ENCODE peak calls at places on chromosomes 7 and 10, in ten cellular contexts. G is cardiac muscle cell; X is brain microvascular endothelial cell; D is aorta; F is prostate gland; Q is CD8-positive, alpha-beta T cell; R is RWPE2; M is IMR-90; H is breast epithelium; J is ovary. N is an unnamed sample.
A peak's percentile ranks its signal among the peaks of the same experiment; 100 is the strongest.

GRCh38 chr10:102409604-102410426 is 8.8 kb downstream of the PSD start:
- DNase-seq in F (no peak), Q (no peak), M (no peak), H (no peak), G (peak; percentile 25), D (no peak), X (no peak), R (no peak), J (no peak), N (no peak)

GRCh38 chr10:70007116-70007820 is 45.4 kb upstream of the MACROH2A2 start:
- DNase-seq in R (no peak), H (no peak), J (no peak), X (no peak), Q (no peak), M (peak; percentile 49), G (no peak), D (no peak), F (no peak), N (no peak)

GRCh38 chr10:90945496-90946070 is 24.7 kb upstream of the ANKRD1 start:
- DNase-seq in J (no peak), D (no peak), H (no peak), M (no peak), X (no peak), R (no peak), F (no peak), G (peak; percentile 28), Q (no peak), N (no peak)

GRCh38 chr10:84415539-84416244 is 87.3 kb downstream of the CCSER2 start:
- DNase-seq in G (peak; percentile 24), F (peak; percentile 44), X (no peak), J (no peak), R (no peak), H (no peak), D (no peak), Q (no peak), M (no peak), N (no peak)

GRCh38 chr7:134419875-134420274 is 39.0 kb downstream of the AKR1B1 start:
- DNase-seq in F (no peak), R (no peak), G (no peak), J (no peak), X (no peak), M (no peak), D (no peak), H (no peak), Q (no peak), N (no peak)

GRCh38 chr10:96334888-96335526 is 23.8 kb downstream of the OPALIN start:
- DNase-seq in M (peak; percentile 41), H (no peak), F (peak; percentile 14), D (no peak), R (no peak), Q (no peak), J (no peak), G (peak; percentile 56), X (peak; percentile 24), N (no peak)

GRCh38 chr10:44627591-44628354 is 242.9 kb upstream of the CXCL12 start:
- DNase-seq in H (no peak), G (peak; percentile 88), F (no peak), R (no peak), Q (no peak), J (no peak), X (peak; percentile 38), M (peak; percentile 68), D (no peak), N (no peak)

GRCh38 chr10:31303212-31303611 is 15.8 kb upstream of the ZEB1 start:
- DNase-seq in X (no peak), G (no peak), M (no peak), D (no peak), H (no peak), F (no peak), R (no peak), Q (no peak), J (no peak), N (no peak)

GRCh38 chr10:88986549-88987242 is 3.9 kb upstream of the FAS start:
- DNase-seq in G (peak; percentile 66), J (no peak), F (peak; percentile 26), Q (no peak), X (peak; percentile 27), R (no peak), D (no peak), H (no peak), M (peak; percentile 37), N (no peak)

GRCh38 chr7:107596881-107597581 is 17.0 kb downstream of the BCAP29 start:
- DNase-seq in G (peak; percentile 45), H (no peak), J (no peak), X (no peak), F (no peak), R (no peak), M (no peak), Q (no peak), D (no peak), N (no peak)

GRCh38 chr7:112212516-112213036 is 6.1 kb downstream of the ZNF277 start:
- DNase-seq in R (no peak), D (no peak), Q (no peak), H (no peak), J (no peak), G (peak; percentile 60), M (peak; percentile 35), X (no peak), F (no peak), N (no peak)

GRCh38 chr7:79282051-79282694 is 171.3 kb downstream of the MAGI2 start:
- DNase-seq in H (no peak), J (no peak), X (peak; percentile 71), Q (no peak), G (peak; percentile 83), R (no peak), F (no peak), D (no peak), M (peak; percentile 86), N (no peak)

GRCh38 chr10:31619410-31620095 is 300.5 kb downstream of the ZEB1 start:
- DNase-seq in H (no peak), G (no peak), F (no peak), M (no peak), Q (no peak), X (no peak), J (no peak), D (no peak), R (no peak), N (no peak)

GRCh38 chr7:155821851-155822250 is 9.6 kb upstream of the SHH start:
- DNase-seq in J (no peak), D (no peak), X (no peak), H (no peak), F (no peak), R (no peak), Q (no peak), M (no peak), G (no peak), N (no peak)
- H3K27me3 ChIP-seq in J (no peaks in the 10 kb centered on the region), D (no peaks in the 10 kb centered on the region), X (peaks cover 5% of the 10 kb centered on the region), H (peaks cover 28% of the 10 kb centered on the region), F (peaks cover 2% of the 10 kb centered on the region), R (no peaks in the 10 kb centered on the region), Q (no peaks in the 10 kb centered on the region), M (no peaks in the 10 kb centered on the region), G (peaks cover 2% of the 10 kb centered on the region), N (peaks cover 84% of the 10 kb centered on the region)

DNA sequence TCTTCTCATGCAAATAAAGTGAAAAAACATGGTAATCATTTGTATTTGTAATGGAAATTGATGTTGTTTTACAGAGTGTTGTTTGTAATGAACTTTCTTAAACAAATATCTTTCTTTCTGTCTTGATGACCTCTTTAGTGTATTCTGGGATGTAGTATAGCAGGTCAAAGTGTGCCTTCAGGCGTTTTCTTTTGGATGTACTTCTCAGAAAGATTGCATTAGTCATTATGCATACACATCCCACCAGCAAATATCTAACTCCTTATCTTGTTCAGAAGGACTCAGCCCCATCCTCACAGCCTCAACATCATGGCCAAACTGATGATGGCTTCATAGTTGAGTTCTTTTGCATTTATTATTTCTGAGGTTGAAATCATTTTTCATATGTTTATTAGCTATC is 124.7 kb downstream of the LRRC18 start:
- DNase-seq in Q (no peak), M (no peak), G (no peak), F (no peak), H (no peak), J (no peak), R (no peak), X (peak; percentile 8), D (no peak), N (no peak)
- H3K27me3 ChIP-seq in Q (no peaks in the 10 kb centered on the region), M (peaks cover 3% of the 10 kb centered on the region), G (no peaks in the 10 kb centered on the region), F (no peaks in the 10 kb centered on the region), H (no peaks in the 10 kb centered on the region), J (no peaks in the 10 kb centered on the region), R (no peaks in the 10 kb centered on the region), X (no peaks in the 10 kb centered on the region), D (no peaks in the 10 kb centered on the region), N (no peaks in the 10 kb centered on the region)

GRCh38 chr7:12570148-12570528 is 382 bp upstream of the SCIN start:
- DNase-seq in J (no peak), H (no peak), G (no peak), X (no peak), F (peak; percentile 51), R (no peak), M (no peak), Q (no peak), D (no peak), N (no peak)
- H3K27me3 ChIP-seq in J (no peaks in the 10 kb centered on the region), H (no peaks in the 10 kb centered on the region), G (peaks cover 76% of the 10 kb centered on the region), X (no peaks in the 10 kb centered on the region), F (no peaks in the 10 kb centered on the region), R (peaks cover 16% of the 10 kb centered on the region), M (peaks cover 28% of the 10 kb centered on the region), Q (peaks cover 7% of the 10 kb centered on the region), D (no peaks in the 10 kb centered on the region), N (no peaks in the 10 kb centered on the region)

DNA sequence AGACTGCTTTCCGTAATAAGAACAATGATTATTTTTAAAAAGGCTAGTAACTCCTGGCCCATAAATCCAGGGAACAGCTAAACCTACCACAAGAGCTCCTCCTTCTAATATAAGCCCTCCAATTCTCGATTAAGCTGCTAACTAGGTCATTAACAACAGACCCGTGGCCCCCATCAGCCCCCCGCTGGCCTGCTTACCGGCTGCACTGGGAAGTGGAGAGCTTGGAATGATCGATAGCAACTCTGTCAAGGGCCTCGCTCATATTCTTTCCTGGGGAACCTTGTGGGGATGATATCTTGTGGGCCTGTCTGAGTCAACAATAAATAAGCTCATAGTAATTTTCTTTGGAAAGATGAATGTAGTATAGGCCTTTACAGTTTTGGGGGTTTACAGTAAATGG is 353.5 kb downstream of the TCERG1L start:
- DNase-seq in G (no peak), F (no peak), Q (no peak), J (no peak), R (no peak), H (no peak), D (no peak), X (no peak), M (no peak), N (no peak)
- H3K27me3 ChIP-seq in G (no peaks in the 10 kb centered on the region), F (no peaks in the 10 kb centered on the region), Q (no peaks in the 10 kb centered on the region), J (no peaks in the 10 kb centered on the region), R (no peaks in the 10 kb centered on the region), H (peaks cover 22% of the 10 kb centered on the region), D (no peaks in the 10 kb centered on the region), X (no peaks in the 10 kb centered on the region), M (no peaks in the 10 kb centered on the region), N (no peaks in the 10 kb centered on the region)

DNA sequence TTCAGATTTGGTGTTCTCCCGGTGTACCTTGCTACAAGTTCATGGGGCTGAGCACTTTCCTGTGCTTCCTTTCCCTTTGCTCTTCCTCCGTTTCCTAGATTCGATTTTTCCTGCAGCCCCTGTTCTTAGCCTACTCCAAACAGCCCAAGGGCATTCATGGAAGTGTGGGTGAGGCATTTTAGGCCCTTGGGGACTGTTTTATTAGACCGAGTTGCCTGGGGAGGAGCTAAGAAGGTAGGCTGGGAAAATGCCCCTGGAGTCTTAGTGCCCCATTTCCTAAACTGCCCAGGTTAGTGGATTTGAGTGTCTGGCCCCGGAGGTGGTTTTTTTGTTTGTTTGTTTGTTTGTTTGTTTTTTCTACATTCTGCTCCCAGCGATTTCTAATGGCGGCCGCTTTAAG is 1.8 kb downstream of the LRMDA start:
- DNase-seq in Q (no peak), G (no peak), F (no peak), J (no peak), X (no peak), M (no peak), H (no peak), R (no peak), D (no peak), N (no peak)
- H3K27me3 ChIP-seq in Q (no peaks in the 10 kb centered on the region), G (peaks cover 26% of the 10 kb centered on the region), F (no peaks in the 10 kb centered on the region), J (no peaks in the 10 kb centered on the region), X (peaks cover 22% of the 10 kb centered on the region), M (peaks cover 26% of the 10 kb centered on the region), H (no peaks in the 10 kb centered on the region), R (no peaks in the 10 kb centered on the region), D (no peaks in the 10 kb centered on the region), N (no peaks in the 10 kb centered on the region)

N was measured in esophagus squamous epithelium.